ENCODE peak calls at places on chromosomes 16 and 17, in four cellular contexts. One of them, this sample, is unnamed.

GRCh38 chr17:18140648-18141047 is 32.1 kb downstream of the MYO15A start:
- DNase-seq in lower lobe of right lung: no peak
- DNase-seq in COR-L47: no peak
- DNase-seq in NCI-H510A treated with DMSO at 0.1 percent for 48 hours: no peak
- DNase-seq in this sample: no peak

GRCh38 chr17:48037036-48037881 is at the start of gene COPZ2:
- DNase-seq in lower lobe of right lung: peak
- DNase-seq in COR-L47: no peak
- DNase-seq in NCI-H510A treated with DMSO at 0.1 percent for 48 hours: no peak
- DNase-seq in this sample: peak

GRCh38 chr17:56114469-56114868 is 38.8 kb upstream of the ANKFN1 start:
- DNase-seq in lower lobe of right lung: no peak
- DNase-seq in COR-L47: no peak
- DNase-seq in NCI-H510A treated with DMSO at 0.1 percent for 48 hours: peak
- DNase-seq in this sample: no peak

GRCh38 chr16:80663078-80663477 is 122.3 kb downstream of the DYNLRB2 start:
- DNase-seq in lower lobe of right lung: no peak
- DNase-seq in COR-L47: no peak
- DNase-seq in NCI-H510A treated with DMSO at 0.1 percent for 48 hours: no peak
- DNase-seq in this sample: no peak

GRCh38 chr17:37446027-37446426 is 39.3 kb downstream of the TADA2A start:
- DNase-seq in lower lobe of right lung: no peak
- DNase-seq in COR-L47: no peak
- DNase-seq in NCI-H510A treated with DMSO at 0.1 percent for 48 hours: peak
- DNase-seq in this sample: no peak

GRCh38 chr17:74554909-74555308 is 9.0 kb upstream of the CD300C start:
- DNase-seq in lower lobe of right lung: no peak
- DNase-seq in COR-L47: no peak
- DNase-seq in NCI-H510A treated with DMSO at 0.1 percent for 48 hours: no peak
- DNase-seq in this sample: no peak

GRCh38 chr16:87192418-87193073 is 124.6 kb downstream of the C16orf95 start:
- DNase-seq in lower lobe of right lung: no peak
- DNase-seq in COR-L47: no peak
- DNase-seq in NCI-H510A treated with DMSO at 0.1 percent for 48 hours: no peak
- DNase-seq in this sample: no peak

GRCh38 chr16:85216522-85217375 is 104.5 kb upstream of the CIBAR2 start:
- DNase-seq in lower lobe of right lung: no peak
- DNase-seq in COR-L47: no peak
- DNase-seq in NCI-H510A treated with DMSO at 0.1 percent for 48 hours: no peak
- DNase-seq in this sample: no peak

GRCh38 chr17:65064452-65065019 is 8.0 kb upstream of the GNA13 start:
- DNase-seq in lower lobe of right lung: no peak
- DNase-seq in COR-L47: no peak
- DNase-seq in NCI-H510A treated with DMSO at 0.1 percent for 48 hours: peak
- DNase-seq in this sample: no peak

GRCh38 chr17:55391244-55391757 is 30.3 kb downstream of the MMD start:
- DNase-seq in lower lobe of right lung: no peak
- DNase-seq in COR-L47: no peak
- DNase-seq in NCI-H510A treated with DMSO at 0.1 percent for 48 hours: no peak
- DNase-seq in this sample: no peak

GRCh38 chr16:22278841-22279240 is 18.4 kb upstream of the POLR3E start:
- DNase-seq in lower lobe of right lung: no peak
- DNase-seq in COR-L47: no peak
- DNase-seq in NCI-H510A treated with DMSO at 0.1 percent for 48 hours: no peak
- DNase-seq in this sample: no peak

GRCh38 chr17:44216173-44216572 is 3.3 kb downstream of the UBTF start:
- DNase-seq in lower lobe of right lung: no peak
- DNase-seq in COR-L47: no peak
- DNase-seq in NCI-H510A treated with DMSO at 0.1 percent for 48 hours: no peak
- DNase-seq in this sample: no peak

GRCh38 chr17:82076018-82076784 is 10.6 kb upstream of the DUS1L start:
- DNase-seq in lower lobe of right lung: no peak
- DNase-seq in COR-L47: no peak
- DNase-seq in NCI-H510A treated with DMSO at 0.1 percent for 48 hours: no peak
- DNase-seq in this sample: no peak